ENCODE peak calls at places on chromosomes 4 and X, in nine cellular contexts. O is stomach, N is A549, K is ovary, E is IMR-90, L is esophagus squamous epithelium, Z is HCT116, A is right lobe of liver, S is uterus. D is an unnamed sample. For H3K4me1, the result is how much of the 10 kb centered on the place peaks cover.

GRCh38 chrX:54116391-54116790 is 66.7 kb downstream of the FAM120C start:
- DNase-seq in O (no peak), N (no peak), K (no peak), E (no peak), L (no peak), Z (no peak), A (no peak), S (no peak), D (no peak)

GRCh38 chr4:109424093-109424818 is 9.4 kb upstream of the SEC24B start:
- DNase-seq in O (no peak), N (no peak), K (no peak), E (no peak), L (no peak), Z (no peak), A (no peak), S (no peak), D (no peak)

GRCh38 chrX:40096395-40097091 is 1.2 kb downstream of the BCOR start:
- DNase-seq in O (no peak), N (peak), K (peak), E (peak), L (no peak), Z (no peak), A (peak), S (peak), D (peak)

GRCh38 chr4:28868831-28869230 is 1851.3 kb upstream of the PCDH7 start:
- DNase-seq in O (no peak), N (no peak), K (no peak), E (no peak), L (no peak), Z (no peak), A (no peak), S (no peak), D (no peak)

GRCh38 chrX:46628406-46629371 is 55.1 kb downstream of the CHST7 start:
- DNase-seq in O (no peak), N (no peak), K (peak), E (peak), L (no peak), Z (no peak), A (no peak), S (peak), D (no peak)

GRCh38 chrX:132480581-132481203 is 8.1 kb downstream of the MBNL3 start:
- DNase-seq in O (peak), N (no peak), K (no peak), E (peak), L (no peak), Z (no peak), A (peak), S (peak), D (peak)

GRCh38 chr4:2341261-2341841 is 77.1 kb downstream of the ZFYVE28 start:
- DNase-seq in O (peak), N (no peak), K (peak), E (no peak), L (no peak), Z (no peak), A (no peak), S (no peak), D (peak)

GRCh38 chr4:98928131-98928504 is 815 bp downstream of the EIF4E start:
- DNase-seq in O (peak), N (peak), K (peak), E (peak), L (peak), Z (peak), A (peak), S (peak), D (peak)

GRCh38 chr4:185020293-185020808 is 2.1 kb downstream of the HELT start:
- DNase-seq in O (no peak), N (no peak), K (peak), E (no peak), L (no peak), Z (no peak), A (no peak), S (no peak), D (no peak)

GRCh38 chrX:97158270-97158669 is 274.6 kb downstream of the RPA4 start:
- DNase-seq in O (no peak), N (no peak), K (no peak), E (no peak), L (no peak), Z (no peak), A (no peak), S (no peak), D (no peak)

GRCh38 chrX:96244955-96245354 is 439.7 kb upstream of the DIAPH2 start:
- DNase-seq in O (no peak), N (no peak), K (no peak), E (no peak), L (no peak), Z (no peak), A (no peak), S (no peak), D (no peak)

GRCh38 chrX:9465380-9466114 is 689 bp downstream of the TBL1X start:
- DNase-seq in O (peak), N (peak), K (peak), E (no peak), L (no peak), Z (no peak), A (peak), S (peak), D (peak)

GRCh38 chr4:135515295-135515694 is 1313.7 kb upstream of the PABPC4L start:
- DNase-seq in O (no peak), N (no peak), K (no peak), E (no peak), L (no peak), Z (no peak), A (no peak), S (no peak), D (no peak)

GRCh38 chr4:65661469-65661868 is 8.8 kb downstream of the EPHA5 start:
- DNase-seq in O (peak), N (no peak), K (no peak), E (no peak), L (no peak), Z (no peak), A (peak), S (no peak), D (no peak)

GRCh38 chr4:6224725-6225124 is 24.4 kb upstream of the JAKMIP1 start:
- DNase-seq in O (no peak), N (no peak), K (no peak), E (no peak), L (no peak), Z (no peak), A (no peak), S (no peak), D (no peak)

DNA sequence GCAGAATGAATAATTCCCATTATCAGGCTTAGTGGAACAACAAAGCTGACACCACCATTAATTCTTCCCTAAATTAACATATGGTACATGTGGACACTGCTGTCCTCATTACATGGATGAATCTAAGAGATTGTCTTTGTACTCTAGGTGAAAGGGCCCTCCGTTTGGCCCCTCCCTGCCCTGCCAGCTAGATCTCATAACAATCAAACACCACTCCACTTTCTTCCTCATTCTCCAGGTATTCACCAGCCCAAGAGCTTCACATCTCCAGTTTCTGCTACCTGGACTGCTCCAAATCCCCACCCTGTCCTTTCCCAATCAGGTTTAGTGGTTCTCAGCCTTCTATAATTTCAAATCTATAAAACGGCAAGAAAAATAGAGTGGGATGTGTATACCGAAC is 3.8 kb downstream of the HSD17B11 start:
- DNase-seq in O (no peak), N (no peak), K (no peak), E (no peak), L (no peak), Z (no peak), A (no peak), S (no peak), D (no peak)
- TF ChIP-seq POLR2A in O (no peak), N (no peak), K (no peak), E (no peak), L (no peak), Z (no peak), A (no peak), S (no peak), D (no peak)

DNA sequence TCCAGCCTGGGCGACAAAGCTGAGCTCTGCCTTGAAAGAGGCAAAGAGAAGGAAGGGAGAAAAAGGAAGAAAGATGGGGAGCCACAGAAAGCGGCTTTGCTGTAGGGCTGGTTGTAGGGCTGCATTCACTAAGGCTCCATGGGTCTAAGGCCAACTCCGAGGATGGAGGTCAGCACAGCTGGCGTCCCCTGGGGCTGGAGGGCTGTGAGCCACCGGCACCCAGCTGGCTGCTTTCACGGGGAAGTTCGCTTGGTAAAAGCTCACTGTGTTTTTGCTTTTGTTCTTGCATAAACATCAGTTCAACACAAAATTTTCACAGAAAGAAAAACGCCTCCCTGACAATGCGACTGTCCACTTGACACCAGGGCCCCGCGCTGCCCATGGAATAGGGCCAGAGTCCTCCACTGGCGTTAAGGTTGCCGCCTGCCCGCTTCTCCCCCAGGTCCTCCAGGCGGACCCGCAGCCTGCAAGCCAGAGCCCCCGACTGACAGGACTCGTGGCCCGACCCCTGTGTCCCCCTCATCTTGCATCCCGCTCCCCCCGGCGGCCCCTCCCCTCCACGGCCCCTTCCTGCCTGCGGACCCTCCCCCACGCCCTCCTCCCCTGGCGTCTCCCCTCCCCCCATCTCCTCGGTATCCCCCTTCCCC is 1.1 kb downstream of the RNF212 start:
- DNase-seq in O (no peak), N (no peak), K (no peak), E (no peak), L (no peak), Z (no peak), A (no peak), S (no peak), D (no peak)
- H3K4me1 ChIP-seq in O (under half), N (under half), K (under half), E (under half), L (under half), Z (under half), A (under half), S (under half), D (under half)

GRCh38 chr4:94452476-94453300 is 946 bp downstream of the PDLIM5 start:
- DNase-seq in O (peak), N (peak), K (peak), E (peak), L (peak), Z (peak), A (peak), S (peak), D (peak)
- TF ChIP-seq POLR2A in O (no peak), N (no peak), K (no peak), E (no peak), L (no peak), Z (no peak), A (peak), S (peak), D (no peak)

DNA sequence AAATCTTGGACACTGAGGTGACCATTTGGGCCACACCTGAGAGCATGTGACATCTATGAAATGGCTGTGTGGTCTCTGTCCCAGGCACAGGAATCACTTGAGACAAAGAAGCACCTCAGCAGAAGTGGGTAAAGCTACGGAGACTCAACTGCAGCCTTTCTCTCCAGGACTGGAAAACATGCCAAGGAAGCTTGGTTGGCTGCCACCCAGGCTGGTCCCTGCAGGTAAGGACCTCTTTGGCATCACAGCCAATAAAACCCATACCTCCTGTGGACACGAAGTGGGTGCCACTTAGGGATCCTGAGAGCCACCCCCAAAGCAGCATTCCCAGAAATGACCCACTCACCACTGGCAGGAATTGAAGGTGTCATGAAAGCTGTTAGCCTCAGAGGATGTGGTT is 74.6 kb downstream of the LEF1 start:
- DNase-seq in O (no peak), N (no peak), K (no peak), E (no peak), L (no peak), Z (no peak), A (no peak), S (no peak), D (no peak)
- H3K4me1 ChIP-seq in O (under half), N (under half), K (under half), E (under half), L (under half), Z (under half), A (under half), S (under half), D (under half)

D was measured in spleen.